ENCODE peak calls at places on chromosomes 5 and 9, in six cellular contexts. K is AG10803, W is colonic mucosa, M is cardiac fibroblast, N is fibroblast of pulmonary artery, Z is astrocyte of the spinal cord. O is an unnamed sample.

GRCh38 chr5:50667653-50668403 is 1.4 kb downstream of the PARP8 start:
- DNase-seq in K (peak), W (peak), M (peak), N (peak), Z (peak), O (peak)

GRCh38 chr9:123739387-123739786 is 190.5 kb downstream of the DENND1A start:
- DNase-seq in K (no peak), W (no peak), M (no peak), N (no peak), Z (no peak), O (no peak)

GRCh38 chr5:157484768-157485167 is 24.8 kb downstream of the NIPAL4 start:
- DNase-seq in K (peak), W (no peak), M (peak), N (peak), Z (no peak), O (no peak)

GRCh38 chr5:103021310-103021709 is 98.6 kb downstream of the GIN1 start:
- DNase-seq in K (peak), W (no peak), M (peak), N (no peak), Z (peak), O (peak)

GRCh38 chr5:32099486-32100035 is 74.6 kb downstream of the GOLPH3 start:
- DNase-seq in K (no peak), W (no peak), M (no peak), N (no peak), Z (no peak), O (no peak)

GRCh38 chr5:446864-447263 is 3.9 kb downstream of the EXOC3 start:
- DNase-seq in K (peak), W (no peak), M (peak), N (peak), Z (peak), O (peak)

GRCh38 chr9:99040911-99041582 is 63.9 kb upstream of the TGFBR1 start:
- DNase-seq in K (peak), W (no peak), M (peak), N (peak), Z (peak), O (peak)

GRCh38 chr5:174510771-174511453 is 213.5 kb upstream of the MSX2 start:
- DNase-seq in K (no peak), W (no peak), M (no peak), N (no peak), Z (no peak), O (no peak)

GRCh38 chr5:77629553-77630245 is 8.8 kb downstream of the OTP start:
- DNase-seq in K (no peak), W (no peak), M (no peak), N (no peak), Z (no peak), O (no peak)

GRCh38 chr5:67636091-67636490 is 439.5 kb upstream of the CD180 start:
- DNase-seq in K (peak), W (peak), M (peak), N (peak), Z (peak), O (no peak)

GRCh38 chr5:121251954-121252353 is 599.7 kb upstream of the FTMT start:
- DNase-seq in K (no peak), W (no peak), M (peak), N (peak), Z (peak), O (no peak)

GRCh38 chr5:154117050-154117449 is 73.5 kb upstream of the GALNT10 start:
- DNase-seq in K (no peak), W (no peak), M (no peak), N (no peak), Z (no peak), O (no peak)

GRCh38 chr5:159010611-159011497 is 88.9 kb downstream of the EBF1 start:
- DNase-seq in K (peak), W (no peak), M (peak), N (peak), Z (peak), O (no peak)

GRCh38 chr9:13083973-13084528 is 195.4 kb downstream of the MPDZ start:
- DNase-seq in K (peak), W (no peak), M (peak), N (peak), Z (peak), O (peak)

GRCh38 chr9:120985759-120986353 is 59.3 kb upstream of the TRAF1 start:
- DNase-seq in K (peak), W (no peak), M (peak), N (peak), Z (peak), O (peak)

GRCh38 chr5:171205375-171205774 is 103.7 kb upstream of the TLX3 start:
- DNase-seq in K (no peak), W (no peak), M (no peak), N (no peak), Z (no peak), O (no peak)

GRCh38 chr5:64958757-64959391 is 190.1 kb downstream of the CWC27 start:
- DNase-seq in K (peak), W (no peak), M (peak), N (peak), Z (peak), O (peak)

GRCh38 chr5:148735301-148735700 is 81.0 kb upstream of the HTR4 start:
- DNase-seq in K (no peak), W (no peak), M (no peak), N (no peak), Z (no peak), O (no peak)

GRCh38 chr5:159242153-159242552 is 20.9 kb upstream of the UBLCP1 start:
- DNase-seq in K (no peak), W (no peak), M (peak), N (no peak), Z (no peak), O (peak)

GRCh38 chr9:69140123-69140741 is 33.8 kb upstream of the TJP2 start:
- DNase-seq in K (no peak), W (no peak), M (no peak), N (no peak), Z (no peak), O (no peak)

GRCh38 chr9:13427587-13427986 is 148.1 kb upstream of the MPDZ start:
- DNase-seq in K (peak), W (peak), M (peak), N (peak), Z (peak), O (peak)

GRCh38 chr5:95486185-95486584 is 68.6 kb downstream of the SKIC3 start:
- DNase-seq in K (no peak), W (no peak), M (no peak), N (no peak), Z (no peak), O (no peak)

GRCh38 chr5:176394881-176395675 is 6.5 kb downstream of the HIGD2A start:
- DNase-seq in K (no peak), W (no peak), M (no peak), N (no peak), Z (no peak), O (no peak)

GRCh38 chr5:177347699-177348098 is 3.8 kb downstream of the LMAN2 start:
- DNase-seq in K (no peak), W (no peak), M (no peak), N (no peak), Z (no peak), O (no peak)

GRCh38 chr9:1960696-1961095 is 54.5 kb upstream of the SMARCA2 start:
- DNase-seq in K (no peak), W (no peak), M (no peak), N (no peak), Z (no peak), O (no peak)

GRCh38 chr5:170576602-170577584 is 73.1 kb downstream of the KCNIP1 start:
- DNase-seq in K (peak), W (no peak), M (no peak), N (no peak), Z (peak), O (no peak)

GRCh38 chr5:129271309-129271708 is 176.8 kb downstream of the ISOC1 start:
- DNase-seq in K (no peak), W (no peak), M (peak), N (peak), Z (no peak), O (no peak)

GRCh38 chr9:77015291-77016048 is 4.0 kb upstream of the FOXB2 start:
- DNase-seq in K (no peak), W (no peak), M (no peak), N (no peak), Z (no peak), O (no peak)

DNA sequence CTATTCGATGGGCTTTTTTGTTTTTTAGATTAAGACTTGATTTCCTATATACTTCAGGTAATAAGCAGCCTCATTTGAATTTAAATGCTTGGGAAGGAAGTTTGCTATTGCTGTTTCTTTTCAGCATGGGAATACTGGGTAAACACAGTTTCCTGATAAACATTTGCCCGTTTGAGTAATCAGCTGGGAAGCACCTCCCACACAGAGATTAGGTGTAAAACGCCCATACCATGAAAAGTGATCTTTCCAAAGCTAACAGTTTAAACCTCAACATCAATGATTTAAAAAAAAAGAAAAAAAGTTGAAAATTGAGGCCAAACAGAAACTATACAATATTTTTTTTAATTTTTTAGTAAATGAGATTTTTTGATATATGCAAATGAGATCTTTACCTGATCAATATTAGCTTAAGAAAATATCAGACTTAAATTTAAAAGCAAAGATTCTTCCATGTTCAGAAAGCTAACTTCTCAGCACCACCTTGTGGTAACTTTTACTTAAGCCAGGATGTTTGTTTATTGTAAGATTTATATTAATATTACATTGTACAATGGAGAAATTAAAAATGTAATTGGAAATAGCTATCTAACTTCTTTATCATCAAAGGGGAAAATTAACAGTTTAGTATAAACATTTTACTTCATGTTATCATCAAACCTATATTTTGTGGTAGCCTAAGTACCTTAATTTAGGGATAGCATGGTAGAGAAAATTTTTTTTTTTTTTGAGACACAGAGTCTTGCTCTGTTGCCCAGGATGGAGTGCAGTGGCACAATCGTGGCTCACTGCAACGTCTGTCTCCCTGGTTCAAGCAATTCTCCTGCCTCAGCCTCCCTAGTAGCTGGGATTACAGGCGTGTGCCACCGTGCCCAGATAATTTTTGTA is 39.8 kb downstream of the F2RL2 start:
- DNase-seq in K (peak), W (no peak), M (peak), N (peak), Z (peak), O (no peak)
- TF ChIP-seq CTCF in K (peak), W (peak), M (peak), N (peak), Z (peak), O (peak)

DNA sequence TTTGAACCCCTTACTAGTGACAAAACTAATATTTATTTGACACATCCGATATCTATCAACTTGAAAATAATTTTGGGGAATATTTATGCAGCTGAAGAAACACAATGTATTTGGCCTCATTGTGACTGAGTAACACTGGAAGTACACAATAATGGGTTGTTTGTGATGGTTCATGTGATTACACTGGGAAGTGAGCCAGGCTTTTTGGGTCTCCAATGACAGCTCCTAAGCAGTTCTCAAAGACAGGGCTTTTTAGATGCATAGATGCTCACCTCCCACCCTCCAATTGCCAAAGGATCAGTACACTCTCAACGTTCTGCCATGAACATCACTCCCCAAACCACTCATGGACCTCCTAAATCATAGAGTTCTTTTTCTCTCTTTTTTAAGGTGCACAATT is 170.0 kb downstream of the SLC24A2 start:
- DNase-seq in K (no peak), W (no peak), M (no peak), N (no peak), Z (no peak), O (no peak)
- TF ChIP-seq CTCF in K (no peak), W (no peak), M (no peak), N (no peak), Z (no peak), O (no peak)

DNA sequence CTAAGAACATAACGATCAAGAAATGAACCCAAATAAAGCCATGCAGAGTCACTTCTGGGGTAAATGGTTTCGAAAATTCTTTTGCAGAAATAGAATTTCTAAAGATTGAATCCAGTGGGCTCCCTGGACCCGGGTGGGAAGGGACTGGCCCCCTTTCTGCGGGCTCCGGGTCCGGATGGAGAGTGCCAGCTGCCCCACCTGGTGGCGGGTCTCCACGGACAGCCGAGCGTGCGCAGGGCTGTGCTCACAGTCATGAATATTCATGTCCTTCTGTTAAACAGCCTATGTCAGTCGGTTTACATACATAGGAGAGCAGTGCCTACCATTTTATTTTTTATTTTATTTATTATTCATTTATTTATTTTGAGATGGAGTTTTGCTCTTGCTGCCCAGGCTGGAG is 4.7 kb upstream of the PPP1R26 start:
- DNase-seq in K (no peak), W (no peak), M (no peak), N (peak), Z (no peak), O (peak)
- TF ChIP-seq CTCF in K (peak), W (no peak), M (peak), N (peak), Z (peak), O (peak)

GRCh38 chr9:127912296-127912695 is 4.5 kb downstream of the ST6GALNAC4 start:
- DNase-seq in K (no peak), W (peak), M (no peak), N (no peak), Z (no peak), O (no peak)

GRCh38 chr9:127908660-127908926 is 8.2 kb downstream of the ST6GALNAC4 start:
- DNase-seq in K (no peak), W (no peak), M (no peak), N (no peak), Z (no peak), O (no peak)

GRCh38 chr9:127912882-127913281 is 4.0 kb downstream of the ST6GALNAC4 start:
- DNase-seq in K (no peak), W (peak), M (no peak), N (no peak), Z (no peak), O (no peak)

GRCh38 chr9:127909839-127910273 is 7.0 kb downstream of the ST6GALNAC4 start:
- DNase-seq in K (no peak), W (no peak), M (no peak), N (no peak), Z (no peak), O (no peak)

GRCh38 chr9:127910613-127911205 is 6.1 kb downstream of the ST6GALNAC4 start:
- DNase-seq in K (peak), W (peak), M (no peak), N (peak), Z (peak), O (peak)
- TF ChIP-seq CTCF in K (peak), W (no peak), M (no peak), N (no peak), Z (no peak), O (peak)

GRCh38 chr5:1881731-1882336 is 891 bp downstream of the IRX4 start:
- DNase-seq in K (no peak), W (no peak), M (no peak), N (no peak), Z (no peak), O (no peak)

GRCh38 chr5:1883925-1884637 is 1.4 kb upstream of the IRX4 start:
- DNase-seq in K (no peak), W (no peak), M (no peak), N (no peak), Z (no peak), O (no peak)

GRCh38 chr5:1884638-1885475 is 2.1 kb upstream of the IRX4 start:
- DNase-seq in K (no peak), W (no peak), M (no peak), N (no peak), Z (no peak), O (no peak)

GRCh38 chr5:1882337-1883119 is at the start of gene IRX4:
- DNase-seq in K (no peak), W (no peak), M (peak), N (peak), Z (no peak), O (no peak)

GRCh38 chr5:1883120-1883924 is 597 bp upstream of the IRX4 start:
- DNase-seq in K (no peak), W (no peak), M (no peak), N (no peak), Z (no peak), O (no peak)
- TF ChIP-seq CTCF in K (no peak), W (no peak), M (no peak), N (no peak), Z (no peak), O (peak)

GRCh38 chr9:19629506-19629905 is 159.3 kb downstream of the SLC24A2 start:
- DNase-seq in K (no peak), W (no peak), M (no peak), N (no peak), Z (no peak), O (no peak)
- TF ChIP-seq CTCF in K (no peak), W (no peak), M (peak), N (no peak), Z (no peak), O (no peak)

DNA sequence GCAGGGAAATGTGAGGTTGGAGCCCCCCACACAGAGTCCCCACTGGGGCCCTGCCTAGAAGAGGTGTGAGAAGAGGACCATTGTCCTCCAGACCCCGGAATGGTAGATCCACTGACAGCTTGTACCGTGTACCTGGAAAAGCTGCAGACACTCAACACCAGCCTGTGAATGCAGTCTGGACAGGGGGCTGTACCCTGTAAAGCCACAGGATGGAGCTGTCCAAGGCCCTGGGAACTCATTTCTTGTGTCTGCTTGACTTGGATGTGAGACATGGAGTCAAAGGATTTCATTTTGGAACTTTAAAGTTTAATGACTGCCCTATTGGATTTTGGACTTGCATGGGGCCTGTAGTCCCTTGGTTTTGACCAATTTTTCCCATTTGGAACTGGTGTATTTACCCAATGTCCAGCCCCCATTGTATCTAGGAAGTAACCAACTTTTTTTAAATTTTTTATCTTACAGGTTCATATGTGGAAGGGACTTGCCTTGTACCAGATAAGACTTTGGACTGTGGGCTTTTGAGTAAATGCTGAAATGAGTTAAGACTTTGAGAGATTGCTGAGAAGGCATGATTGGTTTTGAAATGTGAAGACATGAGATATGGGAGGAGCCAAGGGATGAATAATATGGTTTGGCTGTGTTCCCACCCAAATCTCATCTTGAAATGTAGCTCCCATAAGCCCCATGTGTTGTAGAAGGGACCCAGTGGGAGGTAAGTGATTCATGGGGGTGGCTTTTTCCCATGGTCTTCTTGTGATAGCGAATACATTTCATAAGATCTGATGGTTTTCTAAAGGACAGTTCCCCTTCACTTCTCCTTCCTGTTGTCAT is 535.2 kb upstream of the MEF2C start:
- DNase-seq in K (no peak), W (no peak), M (peak), N (no peak), Z (peak), O (no peak)
- TF ChIP-seq CTCF in K (no peak), W (no peak), M (no peak), N (no peak), Z (no peak), O (no peak)

GRCh38 chr5:138180183-138180782 is 1.4 kb downstream of the KIF20A start:
- DNase-seq in K (peak), W (no peak), M (peak), N (peak), Z (peak), O (peak)
- TF ChIP-seq CTCF in K (peak), W (peak), M (peak), N (peak), Z (peak), O (peak)

O was measured in HFFc6.